ENCODE peak calls at places on chromosomes 3 and 15, in nine cellular contexts. V, K, Z, O, T, D, E, R and G are unnamed samples.

GRCh38 chr3:14234197-14235002 is 55.8 kb downstream of the LSM3 start:
- DNase-seq in V (peak; percentile 77), K (peak; percentile 73), Z (no peak), O (peak; percentile 79), T (peak; percentile 37), D (no peak), E (no peak), R (no peak), G (no peak)

GRCh38 chr15:80228959-80229610 is 22.9 kb downstream of the CTXND1 start:
- DNase-seq in V (peak; percentile 39), K (peak; percentile 69), Z (no peak), O (no peak), T (no peak), D (no peak), E (no peak), R (no peak), G (no peak)

GRCh38 chr3:188052229-188052965 is 101.6 kb upstream of the LPP start:
- DNase-seq in V (peak; percentile 62), K (peak; percentile 66), Z (no peak), O (no peak), T (peak; percentile 96), D (no peak), E (no peak), R (no peak), G (no peak)

GRCh38 chr3:31891876-31892455 is 89.1 kb downstream of the OSBPL10 start:
- DNase-seq in V (no peak), K (no peak), Z (no peak), O (no peak), T (no peak), D (no peak), E (no peak), R (no peak), G (no peak)

GRCh38 chr3:146466596-146466995 is 2.8 kb downstream of the PLSCR2 start:
- DNase-seq in V (peak; percentile 63), K (no peak), Z (no peak), O (no peak), T (no peak), D (no peak), E (no peak), R (no peak), G (no peak)

GRCh38 chr3:7305561-7305960 is 444.6 kb downstream of the GRM7 start:
- DNase-seq in V (no peak), K (no peak), Z (no peak), O (no peak), T (no peak), D (no peak), E (no peak), R (no peak), G (no peak)

GRCh38 chr3:194285024-194285858 is 65.9 kb downstream of the CPN2 start:
- DNase-seq in V (peak; percentile 66), K (peak; percentile 13), Z (no peak), O (no peak), T (no peak), D (no peak), E (no peak), R (no peak), G (no peak)

GRCh38 chr15:44092221-44092620 is 102.8 kb downstream of the FRMD5 start:
- DNase-seq in V (peak; percentile 58), K (no peak), Z (no peak), O (no peak), T (no peak), D (no peak), E (no peak), R (no peak), G (no peak)

GRCh38 chr3:49553320-49553689 is 972 bp upstream of the BSN start:
- DNase-seq in V (peak; percentile 53), K (no peak), Z (no peak), O (no peak), T (no peak), D (no peak), E (no peak), R (no peak), G (no peak)

GRCh38 chr3:120039642-120040610 is 54.3 kb downstream of the GSK3B start:
- DNase-seq in V (no peak), K (no peak), Z (no peak), O (no peak), T (no peak), D (peak; percentile 16), E (no peak), R (no peak), G (no peak)

GRCh38 chr15:40054746-40055575 is 16.0 kb upstream of the SRP14 start:
- DNase-seq in V (peak; percentile 67), K (no peak), Z (no peak), O (peak; percentile 61), T (peak; percentile 61), D (peak; percentile 86), E (no peak), R (no peak), G (no peak)

GRCh38 chr3:115388825-115389224 is 234.5 kb upstream of the GAP43 start:
- DNase-seq in V (no peak), K (no peak), Z (no peak), O (no peak), T (no peak), D (no peak), E (no peak), R (no peak), G (no peak)

GRCh38 chr15:25688166-25688565 is 175.0 kb downstream of the ATP10A start:
- DNase-seq in V (no peak), K (peak; percentile 35), Z (no peak), O (peak; percentile 15), T (peak; percentile 22), D (no peak), E (no peak), R (no peak), G (no peak)

GRCh38 chr15:25685216-25685569 is 177.9 kb downstream of the ATP10A start:
- DNase-seq in V (no peak), K (no peak), Z (no peak), O (no peak), T (no peak), D (no peak), E (no peak), R (no peak), G (no peak)

GRCh38 chr15:25687689-25688088 is 175.4 kb downstream of the ATP10A start:
- DNase-seq in V (no peak), K (peak; percentile 37), Z (no peak), O (peak; percentile 24), T (peak; percentile 39), D (no peak), E (no peak), R (no peak), G (no peak)

GRCh38 chr15:25689592-25689991 is 173.5 kb downstream of the ATP10A start:
- DNase-seq in V (no peak), K (peak; percentile 60), Z (no peak), O (peak; percentile 23), T (peak; percentile 59), D (no peak), E (no peak), R (no peak), G (no peak)

GRCh38 chr15:25687276-25687675 is 175.9 kb downstream of the ATP10A start:
- DNase-seq in V (no peak), K (peak; percentile 13), Z (no peak), O (no peak), T (peak; percentile 51), D (no peak), E (no peak), R (no peak), G (no peak)
- H3K9me3 ChIP-seq in V (no peaks in the 10 kb centered on the region), K (no peaks in the 10 kb centered on the region), Z (no peaks in the 10 kb centered on the region), O (no peaks in the 10 kb centered on the region), T (no peaks in the 10 kb centered on the region), D (no peaks in the 10 kb centered on the region), E (no peaks in the 10 kb centered on the region), R (no peaks in the 10 kb centered on the region), G (no peaks in the 10 kb centered on the region)

DNA sequence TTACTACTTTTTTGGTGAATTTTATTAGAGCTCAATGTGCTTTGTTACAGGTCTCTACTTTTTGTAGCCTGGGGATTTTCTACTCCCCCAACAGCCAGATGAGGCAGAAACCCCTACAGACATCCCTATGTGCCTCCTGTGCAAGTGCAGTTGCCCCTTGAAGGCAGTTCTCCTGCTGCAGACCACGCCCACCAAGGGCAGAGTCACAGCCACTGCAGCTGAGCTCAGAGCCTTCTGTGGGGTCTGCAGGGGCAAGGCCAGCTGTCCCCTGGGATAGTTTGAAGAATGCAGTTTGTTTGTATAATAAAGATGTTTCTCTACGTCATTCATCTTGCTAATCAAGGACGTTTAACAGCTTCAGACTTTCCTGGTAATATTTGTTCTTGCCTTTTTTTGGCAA is 76.8 kb downstream of the NPAP1 start:
- DNase-seq in V (no peak), K (no peak), Z (peak; percentile 21), O (no peak), T (no peak), D (no peak), E (no peak), R (no peak), G (no peak)
- H3K9me3 ChIP-seq in V (no peaks in the 10 kb centered on the region), K (no peaks in the 10 kb centered on the region), Z (no peaks in the 10 kb centered on the region), O (no peaks in the 10 kb centered on the region), T (no peaks in the 10 kb centered on the region), D (no peaks in the 10 kb centered on the region), E (peaks cover 39% of the 10 kb centered on the region), R (no peaks in the 10 kb centered on the region), G (no peaks in the 10 kb centered on the region)

GRCh38 chr15:25093455-25094029 is 138.8 kb downstream of the SNRPN start:
- DNase-seq in V (no peak), K (no peak), Z (no peak), O (no peak), T (no peak), D (no peak), E (no peak), R (no peak), G (no peak)

GRCh38 chr15:25091421-25092158 is 136.8 kb downstream of the SNRPN start:
- DNase-seq in V (no peak), K (no peak), Z (no peak), O (no peak), T (no peak), D (no peak), E (no peak), R (no peak), G (no peak)

GRCh38 chr15:25094066-25094465 is 139.3 kb downstream of the SNRPN start:
- DNase-seq in V (no peak), K (no peak), Z (no peak), O (no peak), T (no peak), D (no peak), E (no peak), R (no peak), G (no peak)

GRCh38 chr15:25094519-25094918 is 139.7 kb downstream of the SNRPN start:
- DNase-seq in V (no peak), K (no peak), Z (no peak), O (no peak), T (no peak), D (no peak), E (no peak), R (no peak), G (no peak)

GRCh38 chr15:25092661-25093060 is 137.9 kb downstream of the SNRPN start:
- DNase-seq in V (no peak), K (no peak), Z (no peak), O (no peak), T (no peak), D (no peak), E (no peak), R (no peak), G (no peak)
- H3K9me3 ChIP-seq in V (no peaks in the 10 kb centered on the region), K (peaks cover 65% of the 10 kb centered on the region), Z (peaks cover 3% of the 10 kb centered on the region), O (no peaks in the 10 kb centered on the region), T (peaks cover 21% of the 10 kb centered on the region), D (peaks cover 3% of the 10 kb centered on the region), E (peaks cover 90% of the 10 kb centered on the region), R (peaks cover 37% of the 10 kb centered on the region), G (peaks cover 31% of the 10 kb centered on the region)

DNA sequence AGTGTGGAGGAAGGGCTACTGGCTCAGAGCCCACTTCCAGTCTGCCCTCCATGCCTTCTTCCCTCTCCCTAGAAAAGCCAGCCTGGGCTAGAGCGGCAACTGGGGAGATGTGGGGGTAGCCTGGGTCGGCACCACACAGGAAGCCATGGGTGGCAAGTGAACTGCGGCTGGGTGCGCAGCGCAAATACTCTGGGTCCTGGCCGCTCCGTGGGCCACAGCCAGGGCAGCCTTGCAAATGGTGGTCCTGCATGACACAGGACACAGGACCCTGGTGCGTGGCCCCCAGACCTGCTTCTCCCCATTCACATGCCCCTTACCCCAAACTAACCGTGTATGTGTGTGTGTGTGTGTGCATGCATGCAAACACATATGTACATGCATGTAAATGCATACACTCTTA is 25.7 kb downstream of the PRKCD start:
- DNase-seq in V (no peak), K (no peak), Z (no peak), O (no peak), T (no peak), D (no peak), E (no peak), R (no peak), G (no peak)
- H3K9me3 ChIP-seq in V (no peaks in the 10 kb centered on the region), K (no peaks in the 10 kb centered on the region), Z (no peaks in the 10 kb centered on the region), O (no peaks in the 10 kb centered on the region), T (no peaks in the 10 kb centered on the region), D (no peaks in the 10 kb centered on the region), E (no peaks in the 10 kb centered on the region), R (no peaks in the 10 kb centered on the region), G (no peaks in the 10 kb centered on the region)